ENCODE peak calls at places on chromosomes 16 and 17, in four cellular contexts. X is upper lobe of right lung, R is thoracic aorta, H is fibroblast of villous mesenchyme. L is an unnamed sample.

GRCh38 chr16:54930034-54930938 is at the start of gene IRX5:
- DNase-seq in X (peak), R (peak), H (peak), L (peak)

GRCh38 chr17:4998666-4999428 is 1.1 kb downstream of the KIF1C start:
- DNase-seq in R (no peak), X (peak), H (no peak), L (no peak)

GRCh38 chr16:50245417-50246298 is 20.7 kb upstream of the ADCY7 start:
- DNase-seq in R (no peak), X (peak), H (peak), L (no peak)

GRCh38 chr16:972316-973002 is 1.7 kb upstream of the LMF1 start:
- DNase-seq in R (no peak), X (peak), H (no peak), L (no peak)

GRCh38 chr17:60157487-60158040 is 7.8 kb downstream of the CA4 start:
- DNase-seq in X (no peak), R (no peak), H (no peak), L (no peak)

GRCh38 chr16:2611499-2611862 is 70.8 kb upstream of the KCTD5 start:
- DNase-seq in R (no peak), X (peak), H (no peak), L (no peak)

GRCh38 chr16:84929421-84930297 is 81.7 kb downstream of the ZDHHC7 start:
- DNase-seq in H (peak), R (no peak), X (no peak), L (no peak)

GRCh38 chr17:58083491-58084316 is 485 bp downstream of the DYNLL2 start:
- DNase-seq in R (no peak), X (peak), H (peak), L (no peak)

GRCh38 chr16:47947741-47948140 is 208.1 kb downstream of the ABCC12 start:
- DNase-seq in X (no peak), R (no peak), H (no peak), L (no peak)

GRCh38 chr17:59723607-59724006 is 16.2 kb downstream of the VMP1 start:
- DNase-seq in R (no peak), H (no peak), X (no peak), L (no peak)

GRCh38 chr17:32894245-32894644 is 17.3 kb upstream of the MYO1D start:
- DNase-seq in X (no peak), H (no peak), R (no peak), L (no peak)

GRCh38 chr16:68070811-68071546 is 14.2 kb upstream of the NFATC3 start:
- DNase-seq in R (no peak), X (no peak), H (no peak), L (no peak)

GRCh38 chr16:89072216-89073130 is 21.2 kb upstream of the ACSF3 start:
- DNase-seq in X (no peak), R (no peak), H (peak), L (no peak)

GRCh38 chr17:6108382-6108781 is 38.2 kb downstream of the WSCD1 start:
- DNase-seq in R (no peak), H (no peak), X (peak), L (no peak)

GRCh38 chr16:50889276-50889675 is 147.4 kb downstream of the CYLD start:
- DNase-seq in X (no peak), R (no peak), H (no peak), L (no peak)

GRCh38 chr17:43661699-43662431 is at the start of gene MEOX1:
- DNase-seq in X (no peak), H (peak), R (no peak), L (no peak)

GRCh38 chr17:50898369-50899004 is 32.3 kb upstream of the TOB1 start:
- DNase-seq in H (no peak), R (no peak), X (no peak), L (no peak)

GRCh38 chr16:72978212-72978611 is 69.7 kb downstream of the ZFHX3 start:
- DNase-seq in R (no peak), H (peak), X (no peak), L (no peak)

GRCh38 chr17:44086364-44087311 is 16.1 kb downstream of the G6PC3 start:
- DNase-seq in X (no peak), H (peak), R (peak), L (no peak)

GRCh38 chr17:74442291-74442669 is 10.4 kb downstream of the GPRC5C start:
- DNase-seq in R (no peak), X (no peak), H (no peak), L (no peak)

GRCh38 chr16:62149646-62150045 is 113.4 kb upstream of the CDH8 start:
- DNase-seq in X (no peak), H (no peak), R (no peak), L (no peak)

GRCh38 chr16:62225675-62226074 is 189.4 kb upstream of the CDH8 start:
- DNase-seq in H (no peak), R (no peak), X (peak), L (peak)

GRCh38 chr16:23920899-23921298 is 85.1 kb downstream of the PRKCB start:
- DNase-seq in X (no peak), H (no peak), R (no peak), L (no peak)

GRCh38 chr17:63955232-63955631 is 17.5 kb downstream of the SCN4A start:
- DNase-seq in H (no peak), R (no peak), X (no peak), L (no peak)

GRCh38 chr16:9593440-9593839 is 502.0 kb downstream of the HAPSTR1 start:
- DNase-seq in X (no peak), R (no peak), H (no peak), L (no peak)

GRCh38 chr16:66935319-66936011 is at the start of gene CES2:
- DNase-seq in R (no peak), X (no peak), H (peak), L (no peak)

GRCh38 chr17:49022391-49022941 is 25.3 kb downstream of the IGF2BP1 start:
- DNase-seq in X (no peak), R (no peak), H (peak), L (peak)

GRCh38 chr17:15348030-15348429 is 6.6 kb upstream of the TEKT3 start:
- DNase-seq in X (no peak), H (peak), R (no peak), L (no peak)

GRCh38 chr16:67150058-67150832 is 553 bp downstream of the B3GNT9 start:
- DNase-seq in H (peak), R (no peak), X (peak), L (no peak)

GRCh38 chr16:85316321-85316919 is 204.1 kb upstream of the CIBAR2 start:
- DNase-seq in X (peak), H (peak), R (no peak), L (no peak)

DNA sequence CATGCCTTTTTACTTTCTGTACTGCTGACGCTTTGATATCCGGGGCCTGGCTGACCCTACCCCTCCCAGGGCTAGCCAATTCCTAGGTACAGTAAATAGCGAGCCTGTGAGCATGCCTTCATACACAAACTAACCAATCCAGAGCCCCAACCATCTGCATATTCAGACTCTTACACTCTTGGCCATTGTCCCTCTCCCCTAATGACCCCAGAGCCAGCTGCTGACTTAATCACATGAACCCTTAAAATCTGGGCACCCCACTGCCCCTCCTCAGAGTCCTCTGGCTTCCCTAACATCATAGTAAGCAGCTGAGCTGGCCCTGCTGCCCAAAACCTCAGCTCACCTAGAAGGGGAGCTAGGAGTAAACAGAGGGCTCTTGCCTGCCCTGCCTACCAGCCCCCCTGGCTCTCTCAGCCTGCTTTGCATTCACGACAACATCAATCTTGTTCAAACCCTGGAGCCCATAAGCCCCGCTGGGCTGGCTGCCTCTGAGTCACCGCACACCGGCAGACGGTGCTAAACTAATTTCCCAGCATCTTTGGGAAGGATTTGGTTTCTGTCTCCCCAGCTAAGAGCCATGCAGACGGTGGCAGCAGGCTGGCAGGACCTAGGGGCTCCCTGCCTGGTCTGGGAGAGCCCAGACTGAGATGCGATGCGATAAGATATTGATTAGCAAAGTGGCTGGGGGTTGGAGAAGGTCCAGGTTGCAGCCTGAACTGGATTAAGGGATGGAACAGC is 63.2 kb downstream of the CLEC19A start:
- DNase-seq in H (no peak), X (no peak), R (no peak), L (no peak)
- H3K4me3 ChIP-seq in H (no peak), X (no peak), R (peak), L (no peak)

GRCh38 chr17:42660692-42661345 is 1.7 kb downstream of the TUBG2 start:
- DNase-seq in X (no peak), R (no peak), H (peak), L (no peak)
- H3K4me3 ChIP-seq in X (no peak), R (peak), H (no peak), L (no peak)

GRCh38 chr17:78268191-78268874 is 36.9 kb downstream of the TMEM235 start:
- DNase-seq in X (peak), H (no peak), R (no peak), L (no peak)
- H3K4me3 ChIP-seq in X (no peak), H (peak), R (no peak), L (no peak)

DNA sequence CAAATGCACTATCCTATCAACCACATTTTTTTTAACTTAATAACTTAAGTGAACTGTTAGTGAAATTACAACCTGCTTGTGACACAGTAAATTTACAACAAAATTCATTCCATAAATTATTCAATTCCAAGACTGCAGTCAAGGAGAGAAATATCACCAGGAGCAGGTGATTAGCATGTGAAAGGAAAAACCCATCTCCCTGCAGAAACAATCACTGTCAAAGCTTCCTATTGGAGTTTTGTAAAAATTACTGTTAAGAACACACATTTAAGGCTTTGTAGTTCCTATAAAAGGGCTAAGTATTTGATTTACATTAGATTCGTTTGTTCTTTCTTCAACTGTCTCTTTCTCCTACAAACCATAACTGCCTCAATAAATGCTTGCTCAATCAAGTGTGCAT is 195.2 kb upstream of the PSMD7 start:
- DNase-seq in R (no peak), H (no peak), X (no peak), L (no peak)
- H3K4me3 ChIP-seq in R (no peak), H (no peak), X (no peak), L (no peak)

GRCh38 chr17:28334176-28334575 is 1.1 kb downstream of the IFT20 start:
- DNase-seq in X (no peak), H (peak), R (no peak), L (no peak)
- H3K4me3 ChIP-seq in X (peak), H (peak), R (peak), L (peak)

GRCh38 chr17:80817321-80817845 is 174.3 kb upstream of the CHMP6 start:
- DNase-seq in H (no peak), R (no peak), X (peak), L (no peak)
- H3K4me3 ChIP-seq in H (no peak), R (no peak), X (no peak), L (no peak)

GRCh38 chr17:35540589-35541404 is 3.3 kb upstream of the SLFN12L start:
- DNase-seq in H (peak), X (peak), R (no peak), L (no peak)
- H3K4me3 ChIP-seq in H (peak), X (peak), R (peak), L (no peak)

DNA sequence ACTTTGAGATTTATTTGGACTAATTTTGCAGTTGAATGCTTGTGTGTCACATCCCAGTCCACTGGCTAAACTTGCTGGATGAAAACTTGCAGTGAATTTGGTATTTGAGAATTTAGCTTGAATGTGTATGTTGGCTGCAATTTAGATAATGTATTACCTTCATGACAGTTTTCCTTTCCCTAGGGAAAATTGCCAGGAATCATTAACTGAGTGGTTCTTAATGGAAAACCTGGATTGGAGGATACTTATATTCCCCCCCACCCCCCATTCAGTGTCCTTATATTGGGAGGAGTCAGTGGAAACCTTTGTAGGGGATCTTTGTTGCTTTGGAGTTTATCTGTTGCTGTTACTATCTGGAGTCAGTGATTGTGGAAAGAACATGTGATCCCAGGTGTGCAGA is 67.6 kb downstream of the KPNA2 start:
- DNase-seq in X (no peak), R (no peak), H (no peak), L (no peak)
- H3K4me3 ChIP-seq in X (peak), R (peak), H (peak), L (peak)